ENCODE peak calls at places on chromosomes 12 and 14, in five cellular contexts. H is HepG2, R is GM12878, B is H1, X is K562. G is an unnamed sample.

GRCh38 chr14:37145395-37145794 is 27.0 kb downstream of the SLC25A21 start:
- DNase-seq in H (no peak), R (no peak), B (no peak), X (no peak), G (no peak)

GRCh38 chr12:29844667-29845066 is 60.9 kb upstream of the TMTC1 start:
- DNase-seq in H (no peak), R (no peak), B (no peak), X (no peak), G (no peak)

GRCh38 chr12:93733358-93733757 is 56.2 kb downstream of the CRADD start:
- DNase-seq in H (no peak), R (no peak), B (no peak), X (no peak), G (no peak)

GRCh38 chr14:91257328-91258020 is 13.0 kb upstream of the GPR68 start:
- DNase-seq in H (no peak), R (no peak), B (no peak), X (peak), G (no peak)

GRCh38 chr12:130815028-130815741 is 23.9 kb downstream of the STX2 start:
- DNase-seq in H (no peak), R (no peak), B (no peak), X (no peak), G (no peak)

GRCh38 chr14:36313898-36314297 is 6.5 kb downstream of the MBIP start:
- DNase-seq in H (peak), R (no peak), B (no peak), X (peak), G (no peak)

GRCh38 chr12:123384318-123384993 is 524 bp downstream of the KMT5A start:
- DNase-seq in H (no peak), R (no peak), B (no peak), X (peak), G (peak)

GRCh38 chr14:52253503-52253902 is 14.0 kb upstream of the PTGDR start:
- DNase-seq in H (no peak), R (no peak), B (no peak), X (no peak), G (peak)

GRCh38 chr14:66045572-66046021 is 440.6 kb upstream of the CCDC196 start:
- DNase-seq in H (no peak), R (no peak), B (no peak), X (peak), G (no peak)

GRCh38 chr12:54723653-54724256 is 75.6 kb upstream of the DCD start:
- DNase-seq in H (no peak), R (no peak), B (no peak), X (peak), G (no peak)

GRCh38 chr12:7872565-7873304 is at the start of gene SLC2A14:
- DNase-seq in H (no peak), R (no peak), B (no peak), X (peak), G (peak)

GRCh38 chr12:15580431-15580830 is 208.8 kb downstream of the EPS8 start:
- DNase-seq in H (no peak), R (no peak), B (no peak), X (no peak), G (no peak)

GRCh38 chr14:73752297-73752992 is 38.3 kb upstream of the PNMA1 start:
- DNase-seq in H (no peak), R (no peak), B (no peak), X (no peak), G (no peak)

GRCh38 chr12:81644503-81644902 is 114.6 kb downstream of the PPFIA2 start:
- DNase-seq in H (peak), R (no peak), B (no peak), X (peak), G (no peak)

GRCh38 chr12:7937867-7938506 is 2.0 kb upstream of the SLC2A3 start:
- DNase-seq in H (no peak), R (no peak), B (no peak), X (peak), G (no peak)

GRCh38 chr12:42779186-42779859 is 189.8 kb upstream of the PRICKLE1 start:
- DNase-seq in H (no peak), R (no peak), B (no peak), X (no peak), G (no peak)

GRCh38 chr14:94395900-94396574 is 7.6 kb upstream of the SERPINA1 start:
- DNase-seq in H (peak), R (no peak), B (no peak), X (no peak), G (no peak)

GRCh38 chr14:33837943-33838683 is 112.8 kb downstream of the EGLN3 start:
- DNase-seq in H (no peak), R (no peak), B (no peak), X (no peak), G (no peak)

DNA sequence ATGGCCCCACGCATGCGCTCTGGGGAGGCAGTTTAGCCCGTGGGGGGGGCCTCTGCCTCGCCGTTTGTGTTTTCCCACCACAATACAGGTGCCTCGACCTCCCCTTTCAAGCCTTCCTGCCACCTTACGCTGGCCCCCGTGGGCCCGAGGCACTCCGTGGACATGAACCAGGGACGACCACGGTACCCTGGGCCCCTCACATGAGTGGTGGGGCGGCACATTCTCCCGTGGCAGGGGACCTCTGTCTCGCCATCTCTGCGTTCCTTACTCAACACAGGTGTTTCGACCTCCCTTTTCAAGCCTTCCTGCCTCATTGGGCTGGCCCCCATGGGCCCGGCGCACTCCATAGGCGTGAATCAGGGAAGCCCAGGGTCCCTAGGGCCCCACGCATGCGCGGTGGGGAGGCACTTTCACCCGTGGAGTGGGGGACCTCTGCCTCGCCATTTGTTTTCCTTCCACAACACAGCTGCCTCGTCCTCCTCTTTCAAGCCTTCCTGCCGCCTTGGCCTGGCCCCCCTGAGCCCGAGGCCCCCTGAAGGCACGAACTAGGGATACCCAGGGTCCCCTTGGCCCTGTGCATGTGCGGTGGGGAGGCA is 339.5 kb downstream of the ALG10 start:
- DNase-seq in H (no peak), R (no peak), B (no peak), X (no peak), G (no peak)
- TF ChIP-seq ATF3 in H (no peak), R (no peak), B (no peak), X (no peak), G (no peak)

GRCh38 chr12:114041136-114041535 is 75.0 kb upstream of the RBM19 start:
- DNase-seq in H (no peak), R (no peak), B (no peak), X (no peak), G (no peak)
- TF ChIP-seq CREB1 in H (no peak), R (no peak), B (no peak), X (no peak), G (no peak)

GRCh38 chr12:112418248-112418595 is 525 bp upstream of the PTPN11 start:
- DNase-seq in H (no peak), R (no peak), B (no peak), X (peak), G (peak)

GRCh38 chr12:112409906-112410244 is 470 bp upstream of the RPL6 start:
- DNase-seq in H (no peak), R (no peak), B (no peak), X (no peak), G (no peak)

GRCh38 chr12:112418596-112419268 is at the start of gene PTPN11:
- DNase-seq in H (peak), R (no peak), B (no peak), X (peak), G (peak)

GRCh38 chr12:112409064-112409905 is at the start of gene RPL6:
- DNase-seq in H (peak), R (peak), B (no peak), X (peak), G (peak)

GRCh38 chr12:112413846-112414625 is 4.6 kb upstream of the RPL6 start:
- DNase-seq in H (no peak), R (no peak), B (no peak), X (peak), G (no peak)
- TF ChIP-seq ATF3 in H (no peak), R (no peak), B (no peak), X (no peak), G (no peak)

DNA sequence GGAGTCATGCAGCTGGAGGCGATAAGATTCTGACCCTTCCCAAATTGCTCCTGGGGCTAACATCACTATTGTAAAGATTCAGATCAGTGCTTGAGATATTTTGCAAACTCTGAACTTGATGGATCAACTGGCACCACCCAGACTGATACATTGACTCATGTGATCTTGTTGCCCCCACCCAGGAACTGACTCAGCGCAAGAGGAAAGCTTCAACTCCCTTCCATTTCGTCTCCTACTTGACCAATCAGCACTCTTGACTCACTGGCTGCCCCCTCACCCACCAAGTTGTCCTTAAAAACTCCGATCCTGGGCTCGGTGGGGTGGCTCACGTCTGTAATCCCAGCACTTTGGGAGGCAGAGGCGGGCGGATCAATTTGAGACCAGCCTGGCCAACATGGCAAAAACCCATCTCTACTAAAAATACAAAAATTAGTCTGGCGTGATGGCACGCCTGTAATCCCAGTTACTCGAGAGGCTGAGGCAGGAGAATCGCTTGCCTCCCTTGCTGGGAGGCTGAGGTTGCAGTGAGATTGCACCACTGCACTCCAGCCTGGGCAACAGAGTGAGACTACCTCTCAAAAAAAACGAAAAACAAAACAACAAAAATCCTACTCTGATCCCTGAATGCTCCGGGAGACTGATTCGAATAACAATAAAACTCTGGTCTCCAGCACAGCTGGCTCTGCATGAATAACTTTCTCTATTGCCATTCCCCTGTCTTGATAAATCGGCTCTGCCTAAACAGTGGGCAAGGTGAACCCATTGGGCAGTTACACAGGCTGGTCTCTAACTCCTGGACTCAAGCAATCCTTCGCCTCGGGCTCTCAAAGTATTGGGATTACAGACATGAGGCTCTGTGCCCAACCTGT is 9.8 kb upstream of the ARF6 start:
- DNase-seq in H (no peak), R (no peak), B (no peak), X (peak), G (no peak)
- TF ChIP-seq CREB1 in H (no peak), R (no peak), B (no peak), X (no peak), G (no peak)

DNA sequence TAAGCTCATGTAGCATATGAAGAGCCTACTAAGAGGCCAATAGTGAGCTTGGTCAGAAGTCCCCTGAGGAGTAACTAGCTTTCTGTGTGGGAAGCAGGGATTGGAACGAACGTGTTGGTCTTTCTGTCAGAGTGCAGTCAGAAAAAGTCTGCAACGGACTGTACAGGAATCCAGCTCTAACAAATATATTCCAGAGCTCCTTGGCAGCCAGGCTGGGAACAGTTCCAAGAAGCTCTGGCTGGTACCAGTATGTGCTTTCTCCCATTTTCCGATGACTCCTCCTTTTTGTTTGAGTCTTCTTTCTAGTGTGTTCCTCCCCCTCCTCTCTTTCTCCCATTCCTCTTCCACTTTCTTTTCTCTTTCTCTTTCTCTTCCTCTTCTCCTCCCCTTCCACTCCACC is 59.8 kb downstream of the TTLL5 start:
- DNase-seq in H (no peak), R (no peak), B (no peak), X (no peak), G (no peak)
- TF ChIP-seq ATF3 in H (no peak), R (no peak), B (no peak), X (no peak), G (no peak)

G was measured in WTC11.